ENCODE peak calls at places on chromosomes 3 and 15, in eight cellular contexts. A is H9; Z is stimulated activated CD4-positive, alpha-beta T cell treated with anti-CD3 and anti-CD28 coated beads, Interleukin-1b, Interleukin-23, amount 100 ng/mL, for 4 hours; I is ELR; G is lower leg skin; F is stimulated activated CD8-positive, alpha-beta memory T cell treated with anti-CD3 and anti-CD28 coated beads, Interleukin-4, amount 100 ng/mL, for 4 hours; H is neuronal stem cell; O is BJ. B is an unnamed sample.

GRCh38 chr3:59563072-59563605 is 513.3 kb upstream of the CFAP20DC start:
- DNase-seq in A (no peak), Z (no peak), I (peak; percentile 1), G (no peak), F (no peak), H (no peak), O (no peak), B (no peak)

GRCh38 chr3:194812177-194812576 is 126.5 kb downstream of the FAM43A start:
- DNase-seq in A (no peak), Z (no peak), I (no peak), G (peak; percentile 58), F (no peak), H (no peak), O (no peak), B (no peak)

GRCh38 chr3:113088616-113089015 is 97.8 kb downstream of the GTPBP8 start:
- DNase-seq in A (no peak), Z (no peak), I (peak; percentile 32), G (no peak), F (no peak), H (no peak), O (no peak), B (no peak)

GRCh38 chr3:144415492-144415891 is 443.9 kb downstream of the DIPK2A start:
- DNase-seq in A (no peak), Z (no peak), I (no peak), G (no peak), F (no peak), H (no peak), O (no peak), B (no peak)

GRCh38 chr15:31338879-31339557 is 12.4 kb downstream of the KLF13 start:
- DNase-seq in A (peak; percentile 47), Z (no peak), I (peak; percentile 30), G (no peak), F (no peak), H (no peak), O (peak; percentile 72), B (no peak)

GRCh38 chr3:73471986-73472385 is 152.8 kb downstream of the PDZRN3 start:
- DNase-seq in A (no peak), Z (no peak), I (no peak), G (no peak), F (no peak), H (no peak), O (no peak), B (no peak)

GRCh38 chr3:69764861-69765260 is 25.6 kb downstream of the MITF start:
- DNase-seq in A (no peak), Z (no peak), I (peak; percentile 29), G (no peak), F (no peak), H (no peak), O (no peak), B (no peak)

GRCh38 chr15:60720493-60721231 is 241.7 kb upstream of the ICE2 start:
- DNase-seq in A (no peak), Z (peak; percentile 39), I (no peak), G (no peak), F (peak; percentile 21), H (no peak), O (no peak), B (no peak)

GRCh38 chr3:15903164-15903563 is 105.4 kb upstream of the ANKRD28 start:
- DNase-seq in A (no peak), Z (no peak), I (no peak), G (no peak), F (no peak), H (no peak), O (peak; percentile 19), B (no peak)

GRCh38 chr3:15791525-15791924 is 6.3 kb downstream of the ANKRD28 start:
- DNase-seq in A (no peak), Z (no peak), I (no peak), G (no peak), F (no peak), H (no peak), O (no peak), B (no peak)

GRCh38 chr3:24034464-24034863 is 89.4 kb downstream of the NR1D2 start:
- DNase-seq in A (no peak), Z (no peak), I (no peak), G (no peak), F (no peak), H (no peak), O (no peak), B (no peak)

GRCh38 chr3:127560051-127560787 is 30.3 kb downstream of the TPRA1 start:
- DNase-seq in A (no peak), Z (no peak), I (no peak), G (no peak), F (no peak), H (no peak), O (no peak), B (no peak)

GRCh38 chr15:70582143-70582945 is 181.0 kb downstream of the UACA start:
- DNase-seq in A (no peak), Z (no peak), I (no peak), G (peak; percentile 53), F (no peak), H (no peak), O (peak; percentile 22), B (no peak)

GRCh38 chr3:126971891-126972351 is 11.0 kb upstream of the PLXNA1 start:
- DNase-seq in A (peak; percentile 56), Z (no peak), I (no peak), G (peak; percentile 94), F (no peak), H (no peak), O (no peak), B (no peak)

GRCh38 chr3:114706591-114707224 is 412.9 kb downstream of the TIGIT start:
- DNase-seq in A (no peak), Z (no peak), I (peak; percentile 82), G (no peak), F (no peak), H (no peak), O (no peak), B (no peak)

GRCh38 chr3:175410251-175410650 is 551.1 kb downstream of the NAALADL2 start:
- DNase-seq in A (no peak), Z (no peak), I (peak; percentile 36), G (no peak), F (no peak), H (no peak), O (peak; percentile 81), B (no peak)

GRCh38 chr3:195815169-195815771 is 3.5 kb upstream of the MUC4 start:
- DNase-seq in A (peak; percentile 36), Z (no peak), I (peak; percentile 47), G (no peak), F (no peak), H (no peak), O (no peak), B (no peak)

GRCh38 chr3:138912237-138912636 is 34.7 kb downstream of the FOXL2 start:
- DNase-seq in A (no peak), Z (no peak), I (no peak), G (no peak), F (no peak), H (no peak), O (no peak), B (no peak)

GRCh38 chr15:76339302-76340197 is 3.0 kb downstream of the ISL2 start:
- DNase-seq in A (peak; percentile 43), Z (no peak), I (peak; percentile 54), G (peak; percentile 82), F (no peak), H (peak; percentile 57), O (no peak), B (no peak)

GRCh38 chr3:64530434-64531049 is 157.3 kb downstream of the ADAMTS9 start:
- DNase-seq in A (peak; percentile 69), Z (no peak), I (peak; percentile 62), G (no peak), F (no peak), H (peak; percentile 63), O (peak; percentile 12), B (no peak)

GRCh38 chr3:192445768-192446644 is 281.3 kb downstream of the FGF12 start:
- DNase-seq in A (no peak), Z (no peak), I (no peak), G (no peak), F (no peak), H (no peak), O (no peak), B (no peak)

GRCh38 chr3:127775398-127776109 is 46.8 kb downstream of the MGLL start:
- DNase-seq in A (no peak), Z (no peak), I (peak; percentile 75), G (peak; percentile 90), F (no peak), H (no peak), O (no peak), B (no peak)

GRCh38 chr3:143529018-143529478 is 319.2 kb downstream of the SLC9A9 start:
- DNase-seq in A (no peak), Z (no peak), I (no peak), G (no peak), F (no peak), H (no peak), O (no peak), B (no peak)

GRCh38 chr3:32457971-32458471 is 44.6 kb downstream of the CMTM6 start:
- DNase-seq in A (no peak), Z (peak; percentile 15), I (no peak), G (no peak), F (no peak), H (no peak), O (no peak), B (no peak)

GRCh38 chr15:94411279-94411678 is 179.9 kb downstream of the MCTP2 start:
- DNase-seq in A (no peak), Z (no peak), I (no peak), G (no peak), F (no peak), H (peak; percentile 36), O (no peak), B (no peak)

GRCh38 chr3:192819001-192819569 is 91.7 kb upstream of the FGF12 start:
- DNase-seq in A (no peak), Z (peak; percentile 8), I (peak; percentile 92), G (no peak), F (no peak), H (no peak), O (no peak), B (no peak)

B was measured in iPS DF 19.7.